ENCODE peak calls at places on chromosomes 7 and 10, in eight cellular contexts. P is IMR-90, L is astrocyte, S is hepatocyte, U is PC-3, R is HepG2, Q is OCI-LY7, O is neural progenitor cell. G is an unnamed sample.
A peak's percentile ranks its signal among the peaks of the same experiment; 100 is the strongest.

GRCh38 chr7:18638594-18639452 is 143.3 kb downstream of the HDAC9 start:
- DNase-seq in P (peak; percentile 64), L (peak; percentile 37), S (no peak), U (peak; percentile 10), R (no peak), Q (no peak), O (no peak), G (no peak)

GRCh38 chr7:44273681-44274622 is 51.4 kb downstream of the CAMK2B start:
- DNase-seq in P (no peak), L (no peak), S (no peak), U (no peak), R (no peak), Q (no peak), O (no peak), G (no peak)

GRCh38 chr10:121927361-121927840 is 430 bp downstream of the ATE1 start:
- DNase-seq in P (peak; percentile 43), L (peak; percentile 39), S (peak; percentile 73), U (peak; percentile 59), R (peak; percentile 58), Q (peak; percentile 48), O (peak; percentile 77), G (peak; percentile 33)

GRCh38 chr7:120053390-120053961 is 219.5 kb upstream of the KCND2 start:
- DNase-seq in P (peak; percentile 82), L (peak; percentile 83), S (no peak), U (no peak), R (no peak), Q (no peak), O (no peak), G (no peak)

GRCh38 chr7:4613855-4614548 is 68.1 kb upstream of the FOXK1 start:
- DNase-seq in P (peak; percentile 75), L (peak; percentile 78), S (peak; percentile 28), U (no peak), R (no peak), Q (no peak), O (no peak), G (no peak)

GRCh38 chr7:30796105-30796869 is 25.1 kb downstream of the MINDY4 start:
- DNase-seq in P (peak; percentile 85), L (peak; percentile 52), S (peak; percentile 52), U (peak; percentile 66), R (no peak), Q (no peak), O (no peak), G (peak; percentile 31)

GRCh38 chr10:96833220-96834001 is 1.3 kb downstream of the LCOR start:
- DNase-seq in P (peak; percentile 23), L (peak; percentile 45), S (peak; percentile 43), U (no peak), R (peak; percentile 59), Q (peak; percentile 31), O (peak; percentile 90), G (no peak)

GRCh38 chr7:43454936-43455518 is 127.9 kb upstream of the STK17A start:
- DNase-seq in P (peak; percentile 42), L (peak; percentile 31), S (peak; percentile 52), U (peak; percentile 66), R (peak; percentile 29), Q (peak; percentile 46), O (peak; percentile 65), G (peak; percentile 58)

GRCh38 chr10:131027256-131027655 is 284.3 kb downstream of the TCERG1L start:
- DNase-seq in P (no peak), L (no peak), S (no peak), U (no peak), R (no peak), Q (no peak), O (no peak), G (no peak)

GRCh38 chr10:70575874-70576802 is 26.4 kb downstream of the PRF1 start:
- DNase-seq in P (no peak), L (peak; percentile 73), S (peak; percentile 55), U (peak; percentile 87), R (peak; percentile 15), Q (peak; percentile 92), O (no peak), G (peak; percentile 95)

GRCh38 chr7:151083071-151083823 is at the start of gene TMUB1:
- DNase-seq in P (peak; percentile 51), L (no peak), S (peak; percentile 88), U (peak; percentile 49), R (peak; percentile 50), Q (peak; percentile 84), O (peak; percentile 84), G (peak; percentile 79)

GRCh38 chr7:94972296-94972695 is 64.9 kb downstream of the PPP1R9A start:
- DNase-seq in P (no peak), L (peak; percentile 86), S (no peak), U (peak; percentile 87), R (peak; percentile 93), Q (no peak), O (no peak), G (no peak)

DNA sequence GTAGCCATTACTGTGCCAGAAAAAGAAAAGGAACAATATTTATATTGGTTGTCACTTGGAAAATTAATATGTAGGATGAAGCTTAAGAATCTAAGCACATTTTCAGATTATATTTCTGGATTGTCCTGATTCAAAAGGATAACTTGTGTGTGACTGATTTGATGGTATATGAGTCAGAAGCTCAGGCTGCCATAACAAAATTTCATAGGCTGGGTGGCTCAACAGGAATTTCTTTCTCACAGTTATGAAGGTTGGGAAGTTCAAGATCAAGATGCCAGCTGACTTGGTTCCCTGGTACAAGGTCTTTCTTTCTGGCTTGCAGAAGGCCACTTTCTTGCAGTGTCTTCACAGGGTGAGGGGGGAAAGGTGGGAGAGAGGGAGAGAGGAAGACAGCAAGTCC is 108.5 kb downstream of the ST7 start:
- DNase-seq in P (peak; percentile 80), L (peak; percentile 43), S (no peak), U (peak; percentile 54), R (no peak), Q (no peak), O (no peak), G (no peak)
- H2AFZ ChIP-seq in P (peak overlapping the region; percentile 47), L (no peak overlapping the region), S (no peak overlapping the region), U (no peak overlapping the region), R (no peak overlapping the region), Q (no peak overlapping the region), O (no peak overlapping the region), G (no peak overlapping the region)

GRCh38 chr7:2109251-2109935 is 123.4 kb downstream of the MAD1L1 start:
- DNase-seq in P (peak; percentile 40), L (no peak), S (no peak), U (no peak), R (no peak), Q (peak; percentile 13), O (no peak), G (no peak)

GRCh38 chr7:2112261-2113203 is 120.2 kb downstream of the MAD1L1 start:
- DNase-seq in P (no peak), L (no peak), S (no peak), U (no peak), R (no peak), Q (no peak), O (no peak), G (no peak)

GRCh38 chr7:2110586-2111396 is 122.0 kb downstream of the MAD1L1 start:
- DNase-seq in P (peak; percentile 23), L (peak; percentile 39), S (peak; percentile 49), U (no peak), R (peak; percentile 93), Q (no peak), O (no peak), G (no peak)

GRCh38 chr7:2109936-2110585 is 122.7 kb downstream of the MAD1L1 start:
- DNase-seq in P (peak; percentile 96), L (peak; percentile 97), S (peak; percentile 49), U (peak; percentile 97), R (peak; percentile 70), Q (peak; percentile 92), O (no peak), G (no peak)

GRCh38 chr7:2111568-2111967 is 121.2 kb downstream of the MAD1L1 start:
- DNase-seq in P (no peak), L (no peak), S (no peak), U (no peak), R (no peak), Q (no peak), O (no peak), G (no peak)
- TF ChIP-seq CTCF in P (no peak), L (no peak), S (no peak), U (no peak), R (no peak), Q (no peak), O (no peak), G (no peak)

GRCh38 chr7:118312051-118312450 is 87.5 kb downstream of the ANKRD7 start:
- DNase-seq in P (no peak), L (no peak), S (no peak), U (no peak), R (no peak), Q (peak; percentile 3), O (no peak), G (no peak)
- H2AFZ ChIP-seq in P (no peak overlapping the region), L (no peak overlapping the region), S (no peak overlapping the region), U (no peak overlapping the region), R (no peak overlapping the region), Q (no peak overlapping the region), O (no peak overlapping the region), G (no peak overlapping the region)

GRCh38 chr10:46546591-46547330 is 9.7 kb downstream of the GPRIN2 start:
- DNase-seq in P (no peak), L (no peak), S (no peak), U (peak; percentile 63), R (no peak), Q (no peak), O (no peak), G (no peak)

GRCh38 chr10:46545861-46546590 is 10.4 kb downstream of the GPRIN2 start:
- DNase-seq in P (no peak), L (no peak), S (no peak), U (no peak), R (no peak), Q (no peak), O (no peak), G (no peak)

GRCh38 chr10:46547331-46547880 is 9.1 kb downstream of the GPRIN2 start:
- DNase-seq in P (no peak), L (no peak), S (no peak), U (no peak), R (no peak), Q (no peak), O (no peak), G (no peak)

GRCh38 chr10:46543379-46544014 is 13.0 kb downstream of the GPRIN2 start:
- DNase-seq in P (no peak), L (no peak), S (no peak), U (no peak), R (no peak), Q (no peak), O (no peak), G (no peak)

DNA sequence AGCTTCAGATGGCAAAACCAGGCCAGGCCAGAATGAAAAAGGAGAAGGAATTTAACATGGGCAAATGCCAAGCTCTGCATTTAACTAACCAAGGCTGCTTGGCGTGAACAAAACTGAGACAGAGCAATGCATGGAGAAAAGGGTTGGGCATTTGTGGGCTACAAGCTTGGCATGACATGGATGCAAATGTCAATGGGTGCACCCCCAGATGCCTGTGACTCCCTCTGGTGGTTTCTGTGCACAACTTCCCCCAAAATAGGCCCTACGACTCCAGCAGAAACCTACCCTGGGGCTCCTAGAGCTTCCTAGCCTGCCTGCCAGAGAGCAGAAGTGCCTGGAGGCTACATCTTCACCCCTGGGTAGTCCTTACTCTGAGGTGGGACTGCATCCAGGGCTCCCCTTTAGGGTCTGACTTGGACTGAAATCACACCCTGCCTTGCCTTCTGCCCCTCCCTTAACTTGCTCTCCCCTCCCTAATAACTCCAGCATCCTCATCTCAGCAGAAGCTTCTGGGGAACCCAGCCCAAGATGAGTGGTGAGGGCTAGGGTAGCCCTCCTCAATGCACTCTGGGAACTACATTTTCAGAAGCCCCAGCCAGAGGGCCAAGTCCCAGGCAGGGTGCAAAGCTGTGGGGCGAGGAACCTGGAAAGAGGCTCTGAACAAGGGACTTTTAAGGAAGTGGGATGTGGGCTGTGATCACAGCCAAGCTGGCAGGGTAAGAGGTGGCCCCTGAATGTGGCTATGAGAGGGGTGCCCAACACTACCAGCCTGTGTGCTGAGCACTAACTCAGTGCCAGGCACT is 11.3 kb downstream of the GPRIN2 start:
- DNase-seq in P (no peak), L (no peak), S (no peak), U (peak; percentile 34), R (no peak), Q (peak; percentile 21), O (peak; percentile 49), G (no peak)
- TF ChIP-seq CTCF in P (peak; percentile 48), L (peak; percentile 27), S (peak; percentile 34), U (peak; percentile 53), R (peak; percentile 34), Q (peak; percentile 70), O (peak; percentile 58), G (peak; percentile 26)